ENCODE peak calls at places on chromosomes 3 and 15, in seven cellular contexts. I, A, U, R, L, F and T are unnamed samples.

GRCh38 chr3:120642368-120642948 is 39.6 kb downstream of the HGD start:
- DNase-seq in F (peak), I (no peak), L (no peak), R (peak), U (peak), A (no peak), T (no peak)

GRCh38 chr3:171306631-171307030 is 153.6 kb downstream of the TNIK start:
- DNase-seq in R (no peak), I (no peak), U (peak), L (no peak), F (no peak), A (no peak), T (no peak)

GRCh38 chr3:78140866-78141658 is 1101.2 kb downstream of the ROBO2 start:
- DNase-seq in L (no peak), U (peak), R (no peak), A (no peak), I (no peak), F (no peak), T (no peak)

GRCh38 chr15:52281085-52282035 is 14.2 kb downstream of the MYO5C start:
- DNase-seq in R (no peak), U (no peak), I (no peak), A (peak), L (no peak), F (no peak), T (no peak)

GRCh38 chr15:33279613-33280205 is 31.1 kb upstream of the RYR3 start:
- DNase-seq in R (no peak), I (no peak), L (no peak), A (no peak), F (no peak), U (no peak), T (no peak)

GRCh38 chr15:61479601-61480000 is 250.5 kb upstream of the RORA start:
- DNase-seq in R (no peak), A (no peak), L (no peak), U (no peak), I (no peak), F (no peak), T (no peak)

GRCh38 chr15:60183366-60183765 is 179.3 kb downstream of the FOXB1 start:
- DNase-seq in F (no peak), A (no peak), L (no peak), I (no peak), R (no peak), U (no peak), T (no peak)

GRCh38 chr3:55565516-55565915 is 78.4 kb upstream of the WNT5A start:
- DNase-seq in I (no peak), A (no peak), U (no peak), L (no peak), F (no peak), R (no peak), T (no peak)

GRCh38 chr15:65336369-65336766 is 31.9 kb downstream of the RNU5B-1 start:
- DNase-seq in U (no peak), R (no peak), F (no peak), L (no peak), A (peak), I (no peak), T (no peak)

GRCh38 chr3:129104498-129105079 is 17.0 kb downstream of the RAB43 start:
- DNase-seq in R (no peak), I (no peak), F (no peak), L (no peak), A (no peak), U (no peak), T (no peak)

GRCh38 chr15:38088971-38089370 is 154.5 kb downstream of the TMCO5A start:
- DNase-seq in U (peak), I (no peak), F (no peak), L (no peak), R (no peak), A (no peak), T (no peak)

GRCh38 chr3:184683900-184684560 is 27.8 kb downstream of the MAGEF1 start:
- DNase-seq in L (no peak), R (no peak), U (no peak), I (no peak), F (no peak), A (no peak), T (peak)

GRCh38 chr15:53753813-53754212 is 5.7 kb downstream of the WDR72 start:
- DNase-seq in I (no peak), F (no peak), U (no peak), A (no peak), R (no peak), L (no peak), T (no peak)

GRCh38 chr3:39644176-39644575 is 165.2 kb upstream of the MYRIP start:
- DNase-seq in A (no peak), I (no peak), U (peak), F (no peak), L (no peak), R (peak), T (no peak)

GRCh38 chr3:113094514-113094913 is 103.7 kb downstream of the GTPBP8 start:
- DNase-seq in A (no peak), U (no peak), R (no peak), L (no peak), I (no peak), F (no peak), T (no peak)

GRCh38 chr15:94027571-94027970 is 203.8 kb upstream of the MCTP2 start:
- DNase-seq in F (no peak), L (no peak), I (no peak), A (no peak), U (no peak), R (no peak), T (no peak)

GRCh38 chr3:8153778-8154177 is 347.8 kb upstream of the LMCD1 start:
- DNase-seq in F (no peak), U (no peak), R (no peak), L (no peak), I (no peak), A (no peak), T (no peak)

GRCh38 chr15:56598991-56599390 is 134.1 kb upstream of the MNS1 start:
- DNase-seq in R (no peak), U (peak), L (no peak), F (no peak), I (no peak), A (no peak), T (no peak)

GRCh38 chr3:42698911-42699230 is 3.7 kb downstream of the HHATL start:
- DNase-seq in A (no peak), I (peak), F (no peak), R (peak), U (no peak), L (no peak), T (no peak)

GRCh38 chr15:40286061-40286532 is 3.2 kb upstream of the ANKRD63 start:
- DNase-seq in U (no peak), A (no peak), I (no peak), L (no peak), R (peak), F (no peak), T (no peak)

GRCh38 chr3:55567615-55568014 is 80.5 kb upstream of the WNT5A start:
- DNase-seq in U (peak), L (no peak), I (no peak), A (no peak), R (no peak), F (no peak), T (no peak)

GRCh38 chr3:178436773-178437172 is 99.5 kb upstream of the KCNMB2 start:
- DNase-seq in L (peak), F (peak), U (peak), A (no peak), R (peak), I (no peak), T (no peak)

GRCh38 chr3:119428538-119428937 is 34.9 kb downstream of the TMEM39A start:
- DNase-seq in L (no peak), F (no peak), A (no peak), U (no peak), R (peak), I (no peak), T (no peak)

GRCh38 chr3:139230391-139230790 is 113.4 kb upstream of the MRPS22 start:
- DNase-seq in R (no peak), F (no peak), I (no peak), L (no peak), U (no peak), A (no peak), T (no peak)

GRCh38 chr3:58564456-58565160 is 12.6 kb downstream of the FAM107A start:
- DNase-seq in L (no peak), A (no peak), F (no peak), I (no peak), R (no peak), U (peak), T (no peak)

GRCh38 chr3:74075213-74075612 is 450.5 kb upstream of the PDZRN3 start:
- DNase-seq in F (no peak), U (no peak), A (no peak), I (no peak), R (no peak), L (no peak), T (no peak)

GRCh38 chr3:50248387-50248786 is 12.4 kb downstream of the GNAI2 start:
- DNase-seq in R (no peak), F (no peak), U (no peak), A (no peak), L (no peak), I (no peak), T (peak)

GRCh38 chr3:59103552-59103951 is 53.7 kb upstream of the CFAP20DC start:
- DNase-seq in F (no peak), R (no peak), I (no peak), U (no peak), L (no peak), A (no peak), T (no peak)

GRCh38 chr3:107942244-107942643 is 148.6 kb downstream of the CD47 start:
- DNase-seq in U (peak), F (no peak), I (no peak), A (no peak), R (no peak), L (no peak), T (no peak)

GRCh38 chr3:58692484-58692883 is 25.9 kb upstream of the FAM3D start:
- DNase-seq in I (no peak), R (no peak), L (no peak), A (no peak), U (no peak), F (no peak), T (no peak)

GRCh38 chr15:72785452-72786243 is 2.1 kb upstream of the ADPGK start:
- DNase-seq in R (peak), F (no peak), A (no peak), U (peak), L (no peak), I (no peak), T (no peak)

GRCh38 chr3:127790580-127791183 is 31.6 kb downstream of the MGLL start:
- DNase-seq in U (no peak), I (no peak), L (no peak), A (no peak), F (no peak), R (no peak), T (peak)

GRCh38 chr15:60840703-60841411 is 361.9 kb upstream of the ICE2 start:
- DNase-seq in A (no peak), F (no peak), I (no peak), R (no peak), U (no peak), L (no peak), T (no peak)

GRCh38 chr3:45981321-45982038 is 14.1 kb downstream of the FYCO1 start:
- DNase-seq in U (peak), F (peak), R (peak), A (no peak), L (no peak), I (no peak), T (no peak)

GRCh38 chr3:52707585-52707984 is 1.7 kb downstream of the SPCS1 start:
- DNase-seq in U (no peak), L (no peak), I (no peak), R (no peak), A (no peak), F (no peak), T (no peak)

GRCh38 chr3:52704611-52705437 is 767 bp downstream of the GLT8D1 start:
- DNase-seq in A (peak), L (no peak), R (peak), U (peak), F (no peak), I (no peak), T (no peak)

GRCh38 chr3:52703356-52703755 is 2.2 kb downstream of the GLT8D1 start:
- DNase-seq in R (peak), L (no peak), A (no peak), U (no peak), F (no peak), I (peak), T (no peak)

GRCh38 chr3:52705688-52706686 is at the start of the genes GLT8D1 and SPCS1:
- DNase-seq in U (peak), A (peak), L (peak), I (peak), F (peak), R (peak), T (peak)

GRCh38 chr3:52705438-52705687 is 228 bp downstream of the GLT8D1 start:
- DNase-seq in F (no peak), R (no peak), A (no peak), I (no peak), L (no peak), U (no peak), T (no peak)
- TF ChIP-seq POLR2A in F (no peak), R (no peak), A (no peak), I (no peak), L (no peak), U (no peak), T (no peak)

GRCh38 chr15:51132384-51133139 is 37.9 kb upstream of the TNFAIP8L3 start:
- DNase-seq in R (peak), I (peak), L (no peak), F (peak), U (peak), A (no peak), T (no peak)
- TF ChIP-seq POLR2A in R (no peak), I (no peak), L (no peak), F (no peak), U (no peak), A (no peak), T (no peak)

DNA sequence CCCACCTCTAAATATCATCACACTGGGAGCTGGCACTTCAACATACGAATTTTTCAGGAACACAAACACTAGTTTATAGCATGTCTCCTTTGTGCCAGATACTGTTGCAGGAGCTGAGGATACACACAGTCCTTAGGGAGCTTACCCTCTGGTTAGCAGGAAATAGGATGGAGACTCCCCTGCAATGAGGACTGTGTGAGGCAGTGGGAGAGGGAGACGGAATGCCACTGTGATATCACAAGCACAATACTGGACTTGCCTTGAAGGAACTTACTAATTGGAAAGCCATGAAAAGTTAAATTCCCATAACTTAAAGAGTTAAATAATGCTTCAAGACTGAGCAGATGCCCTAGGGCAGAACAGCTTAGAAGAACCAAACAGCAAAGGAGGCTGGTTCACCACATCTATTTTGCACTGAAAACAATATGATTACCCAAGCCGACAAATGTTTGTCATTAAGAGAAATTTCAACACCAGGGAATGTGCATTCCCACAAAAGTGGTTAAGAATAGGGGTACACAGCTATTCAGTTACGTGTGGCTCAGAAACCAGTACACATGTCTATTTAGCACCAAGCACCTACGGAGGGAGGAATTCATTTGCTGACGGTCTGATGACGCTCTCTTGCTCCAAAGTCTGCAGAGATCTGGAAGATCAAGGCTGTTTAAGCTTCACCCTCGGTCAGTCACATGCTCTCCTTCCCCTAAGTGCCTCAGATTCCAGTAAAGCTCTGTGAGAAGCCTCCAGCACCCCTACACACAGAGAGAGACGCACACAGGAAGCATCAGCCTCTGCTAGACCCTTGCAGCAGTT is 5.2 kb downstream of the TBC1D2B start:
- DNase-seq in R (peak), U (peak), A (no peak), L (no peak), I (no peak), F (no peak), T (no peak)
- TF ChIP-seq POLR2A in R (no peak), U (no peak), A (peak), L (no peak), I (no peak), F (no peak), T (no peak)

DNA sequence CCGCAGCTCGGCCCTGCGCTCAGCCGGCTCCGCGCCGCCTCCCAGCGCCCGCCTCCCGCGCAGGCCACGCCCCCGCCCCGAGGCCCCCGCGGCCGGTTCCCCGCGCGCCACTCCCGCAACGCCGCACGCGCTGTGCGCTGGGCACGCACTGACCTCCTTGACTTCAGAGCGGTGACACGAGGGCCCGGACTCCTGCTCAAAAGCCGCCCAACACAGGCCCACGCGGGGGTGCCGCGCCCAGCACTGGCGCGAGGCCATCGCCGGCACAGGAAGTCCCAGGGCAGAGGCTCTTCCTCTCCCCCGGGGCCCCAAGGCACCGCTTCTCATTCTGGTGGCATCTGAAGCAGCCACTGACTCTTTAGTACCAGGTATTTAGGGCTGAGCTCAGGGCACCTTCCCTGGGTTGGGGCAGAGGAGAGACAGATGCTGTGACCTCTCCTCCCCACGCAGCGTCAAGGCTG is 12.4 kb downstream of the TNK2 start:
- DNase-seq in R (peak), U (no peak), L (peak), A (peak), I (peak), F (peak), T (peak)
- TF ChIP-seq POLR2A in R (peak), U (no peak), L (no peak), A (no peak), I (no peak), F (no peak), T (no peak)

GRCh38 chr3:196315821-196316220 is 2.2 kb downstream of the DYNLT2B start:
- DNase-seq in I (no peak), R (no peak), L (no peak), F (no peak), A (no peak), U (no peak), T (no peak)

GRCh38 chr3:196321162-196321561 is 3.1 kb upstream of the DYNLT2B start:
- DNase-seq in U (no peak), I (no peak), A (no peak), L (no peak), F (no peak), R (peak), T (no peak)

GRCh38 chr3:196320110-196320509 is 2.1 kb upstream of the DYNLT2B start:
- DNase-seq in U (no peak), F (no peak), L (no peak), I (no peak), A (no peak), R (no peak), T (no peak)

GRCh38 chr3:196314597-196314996 is 3.4 kb downstream of the DYNLT2B start:
- DNase-seq in I (no peak), F (no peak), A (no peak), R (no peak), U (no peak), L (no peak), T (no peak)

DNA sequence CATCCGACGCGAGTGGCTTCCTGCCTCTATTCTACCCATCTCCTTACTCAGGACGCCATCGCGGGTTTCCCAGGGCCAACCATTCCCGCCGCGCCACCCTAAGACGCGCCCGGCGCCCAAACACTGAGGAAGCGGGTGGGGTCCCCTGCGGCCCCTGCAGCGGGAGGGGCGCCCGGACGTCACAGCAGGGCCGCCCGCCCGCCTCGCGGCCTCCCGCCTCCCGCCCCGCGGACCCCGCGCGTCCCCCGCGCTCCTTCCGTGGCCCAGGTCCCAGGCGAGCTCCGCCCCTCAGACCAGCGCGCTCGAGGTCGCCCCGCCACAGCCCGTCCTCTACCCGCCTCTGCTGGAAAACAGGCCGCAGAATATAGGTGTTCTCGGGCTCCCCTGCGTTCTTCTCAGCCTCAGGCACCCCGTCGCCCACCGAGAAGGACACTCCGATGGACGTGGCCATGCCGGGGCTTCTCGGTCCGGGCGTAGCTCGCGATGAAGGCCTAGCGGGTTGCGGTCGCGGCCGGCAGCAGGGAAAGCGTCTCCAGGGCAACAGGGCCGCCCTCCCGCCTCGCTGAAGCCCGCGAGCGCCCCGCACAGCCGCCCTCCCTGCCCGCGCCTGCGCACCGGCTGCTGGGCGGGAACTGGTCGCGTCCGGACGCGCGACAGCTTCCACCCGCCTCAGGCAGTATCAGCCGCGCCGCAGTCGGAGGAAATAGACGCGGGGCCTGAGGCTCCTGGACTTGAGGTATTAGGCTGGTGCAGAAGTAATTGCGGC is at the start of gene DYNLT2B:
- DNase-seq in A (peak), L (peak), I (peak), R (peak), F (peak), U (peak), T (peak)
- TF ChIP-seq POLR2A in A (peak), L (peak), I (peak), R (peak), F (peak), U (no peak), T (no peak)